ENCODE peak calls at places on chromosome 15, in five cellular contexts. O is HepG2, P is heart left ventricle, W is A549, K is breast epithelium. C is an unnamed sample.

GRCh38 chr15:40254452-40254851 is 15.6 kb downstream of the PAK6 start:
- DNase-seq in K (no peak), P (no peak), O (no peak), W (no peak), C (no peak)

GRCh38 chr15:90145761-90146160 is 43.5 kb upstream of the IDH2 start:
- DNase-seq in W (no peak), K (no peak), O (no peak), P (no peak), C (no peak)

GRCh38 chr15:74831813-74832495 is 5.5 kb downstream of the CPLX3 start:
- DNase-seq in W (no peak), P (no peak), O (no peak), K (no peak), C (no peak)

GRCh38 chr15:85479071-85479647 is 98.8 kb downstream of the AKAP13 start:
- DNase-seq in P (no peak), O (no peak), K (no peak), W (no peak), C (no peak)

GRCh38 chr15:88018865-88019626 is 237.5 kb downstream of the NTRK3 start:
- DNase-seq in W (no peak), P (no peak), O (no peak), K (no peak), C (no peak)

GRCh38 chr15:79816565-79816964 is 80.2 kb downstream of the MTHFS start:
- DNase-seq in O (no peak), W (no peak), P (no peak), K (no peak), C (peak; percentile 32)

GRCh38 chr15:92097473-92098178 is 244.1 kb downstream of the SLCO3A1 start:
- DNase-seq in W (peak; percentile 72), O (peak; percentile 30), P (no peak), K (peak; percentile 59), C (peak; percentile 58)

GRCh38 chr15:70584441-70584837 is 178.9 kb downstream of the UACA start:
- DNase-seq in W (no peak), P (no peak), O (no peak), K (no peak), C (no peak)

GRCh38 chr15:78991879-78992278 is 47.0 kb upstream of the CTSH start:
- DNase-seq in O (no peak), K (no peak), P (no peak), W (no peak), C (no peak)

GRCh38 chr15:58509556-58509955 is 77.8 kb downstream of the LIPC start:
- DNase-seq in K (no peak), P (no peak), O (no peak), W (no peak), C (no peak)

GRCh38 chr15:66730168-66731014 is 28.4 kb downstream of the SMAD6 start:
- DNase-seq in O (no peak), P (no peak), W (no peak), K (no peak), C (no peak)

GRCh38 chr15:100082761-100083402 is 258.9 kb downstream of the ADAMTS17 start:
- DNase-seq in K (no peak), W (no peak), P (peak; percentile 59), O (no peak), C (no peak)

DNA sequence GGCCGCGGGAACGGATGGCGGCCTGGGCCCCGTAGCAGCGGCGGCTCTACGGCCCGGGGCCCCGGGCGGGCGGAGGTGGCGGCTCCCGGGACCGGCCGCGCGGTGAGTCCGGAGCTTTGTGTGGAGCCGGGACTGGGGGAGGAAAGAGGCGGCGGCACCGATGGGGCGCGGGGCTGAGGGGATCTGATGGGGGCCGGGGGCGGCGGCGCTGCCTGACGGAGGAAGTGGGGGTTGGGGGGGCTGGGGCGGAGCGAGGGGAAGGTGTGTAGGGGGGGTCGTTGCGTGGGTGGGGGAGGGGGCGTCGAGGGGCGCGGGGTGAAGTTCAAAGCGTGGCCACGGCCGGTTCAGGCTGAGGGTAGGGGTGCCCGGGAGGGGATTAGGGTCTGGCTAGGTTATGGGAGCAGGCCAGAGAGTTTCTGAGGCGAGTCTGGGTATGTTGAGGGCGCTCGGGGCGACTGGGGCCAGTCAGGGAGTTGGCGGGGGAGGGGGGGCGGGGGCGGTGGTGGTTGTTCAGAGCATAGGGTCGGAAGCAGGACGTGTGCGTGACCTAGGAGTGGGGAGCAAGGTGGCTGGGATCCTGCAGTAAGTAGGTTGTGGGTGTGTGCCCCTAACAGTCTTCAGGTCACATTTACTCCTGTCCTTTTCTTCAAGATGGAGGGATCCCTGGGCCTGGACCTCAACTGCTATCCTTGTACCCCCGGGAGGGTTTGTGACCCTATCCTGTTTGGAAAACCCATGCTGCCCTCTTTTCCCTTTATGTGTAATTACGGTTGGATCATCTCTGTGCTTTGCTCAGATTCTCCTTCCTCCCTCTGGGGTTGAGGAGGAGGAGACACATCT is 579 bp downstream of the ZNF609 start:
- DNase-seq in P (peak; percentile 33), O (peak; percentile 66), W (peak; percentile 84), K (no peak), C (peak; percentile 71)
- TF ChIP-seq POLR2A in P (no peak), O (no peak), W (no peak), K (no peak), C (no peak)

GRCh38 chr15:29821416-29822099 is 710 bp downstream of the TJP1 start:
- DNase-seq in O (peak; percentile 74), W (peak; percentile 75), K (peak; percentile 69), P (peak; percentile 79), C (peak; percentile 52)
- TF ChIP-seq POLR2A in O (peak; percentile 39), W (no peak), K (peak; percentile 18), P (no peak), C (no peak)

DNA sequence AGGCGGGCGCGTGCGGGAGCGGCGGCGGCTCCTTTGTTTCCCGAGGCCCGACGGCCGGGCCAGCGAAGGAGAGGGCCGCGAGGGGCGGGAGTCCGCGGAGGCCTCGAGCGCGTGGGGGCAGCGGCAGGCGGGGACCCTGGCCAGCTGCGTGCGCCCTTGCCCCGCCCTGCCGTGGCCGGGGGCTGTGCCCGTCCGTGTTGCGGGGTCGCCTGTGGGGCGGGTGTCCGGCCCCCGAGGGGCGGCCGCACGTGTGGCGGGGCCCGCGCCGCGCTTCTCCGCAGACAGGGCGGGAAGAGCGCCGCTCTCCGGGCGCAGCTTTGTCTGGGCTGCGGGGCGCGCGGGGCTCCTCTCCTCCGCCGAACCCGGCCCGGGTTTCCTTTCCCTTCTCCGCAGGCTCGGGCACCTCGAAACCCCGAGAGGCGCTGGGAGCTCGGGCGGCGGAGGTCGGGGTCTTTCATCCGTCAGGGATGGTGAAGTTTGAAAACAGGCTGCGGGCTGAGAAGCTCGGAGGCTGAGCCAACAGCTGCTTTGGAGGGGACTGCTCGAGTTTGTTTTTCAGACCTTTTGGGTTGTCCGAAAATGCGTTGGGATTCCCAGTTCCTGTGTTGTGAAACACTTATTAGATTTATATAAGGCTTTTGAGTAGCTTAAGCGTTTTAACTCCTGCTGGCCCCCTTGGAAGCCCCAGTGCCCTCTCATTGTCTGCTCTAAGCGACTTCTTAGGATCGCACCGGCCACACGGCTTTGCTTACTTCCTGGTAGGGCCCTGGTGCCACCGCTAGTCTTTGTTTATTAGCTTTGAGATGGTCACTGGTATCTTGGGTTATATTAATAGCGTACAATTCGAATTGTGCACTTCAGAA is 817 bp downstream of the USP3 start:
- DNase-seq in P (peak; percentile 72), O (peak; percentile 64), K (peak; percentile 68), W (no peak), C (peak; percentile 87)
- TF ChIP-seq POLR2A in P (no peak), O (no peak), K (no peak), W (peak; percentile 34), C (peak; percentile 55)

DNA sequence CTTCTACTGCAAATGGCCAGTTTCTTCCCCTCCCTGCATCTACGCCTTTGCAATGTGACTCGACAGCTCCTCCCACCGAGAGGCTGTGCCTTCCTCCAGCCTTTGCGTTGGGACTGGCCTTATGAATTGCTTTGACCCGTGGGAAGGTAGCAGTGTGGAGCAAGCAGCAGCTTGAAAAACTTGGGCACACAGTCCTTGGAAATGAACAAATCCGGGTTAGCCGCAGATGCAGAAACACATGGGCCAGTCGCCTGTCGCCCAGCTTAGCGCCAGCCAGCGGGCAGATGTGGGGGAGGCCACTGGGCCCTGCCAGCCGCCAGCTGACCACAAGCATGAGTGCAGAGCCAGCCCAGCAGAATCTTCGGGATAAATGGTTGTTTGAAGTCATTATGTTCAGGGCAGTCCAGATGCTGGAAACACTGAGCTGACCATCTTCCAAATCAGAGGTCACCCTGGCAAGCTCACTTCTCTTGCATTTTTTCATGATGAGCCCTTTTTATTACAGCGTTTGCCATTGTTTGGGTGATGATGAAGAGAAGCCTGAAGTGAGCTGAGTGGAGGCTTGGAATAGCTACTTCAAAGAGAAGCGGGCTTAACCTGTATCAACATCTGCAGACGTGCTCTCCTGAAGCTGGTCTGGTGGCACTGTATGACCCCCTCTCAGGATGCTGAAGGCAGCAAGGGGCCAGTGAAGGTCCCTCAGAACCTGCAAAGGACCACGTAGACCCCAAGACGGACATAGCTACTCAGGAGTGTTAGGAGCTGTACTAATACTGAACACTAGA is 9.8 kb downstream of the SELENOS start:
- DNase-seq in W (no peak), K (no peak), O (no peak), P (peak; percentile 57), C (no peak)
- TF ChIP-seq POLR2A in W (no peak), K (no peak), O (no peak), P (no peak), C (no peak)

GRCh38 chr15:62821384-62822131 is 221.0 kb upstream of the TPM1 start:
- DNase-seq in K (no peak), P (no peak), O (peak; percentile 86), W (peak; percentile 38), C (no peak)
- TF ChIP-seq POLR2A in K (no peak), P (no peak), O (peak; percentile 37), W (no peak), C (no peak)